ENCODE peak calls at places on chromosomes 7 and 10, in six cellular contexts. G, U, W, A, J and N are unnamed samples.

GRCh38 chr7:86313842-86314241 is 329.9 kb upstream of the GRM3 start:
- DNase-seq in G (no peak), U (no peak), W (no peak), A (no peak), J (no peak), N (no peak)

GRCh38 chr10:107915277-107915634 is 750.8 kb upstream of the SORCS1 start:
- DNase-seq in G (no peak), U (no peak), W (no peak), A (no peak), J (peak), N (no peak)

GRCh38 chr7:105935250-105935649 is 27.8 kb upstream of the CDHR3 start:
- DNase-seq in G (no peak), U (no peak), W (no peak), A (peak), J (no peak), N (no peak)

GRCh38 chr10:5428133-5428532 is 15.8 kb downstream of the NET1 start:
- DNase-seq in G (no peak), U (no peak), W (no peak), A (no peak), J (no peak), N (no peak)

GRCh38 chr7:46485481-46486065 is 564.5 kb upstream of the IGFBP3 start:
- DNase-seq in G (no peak), U (no peak), W (no peak), A (no peak), J (peak), N (no peak)

GRCh38 chr7:111108526-111108925 is 17.6 kb downstream of the LRRN3 start:
- DNase-seq in G (no peak), U (no peak), W (no peak), A (peak), J (peak), N (no peak)

GRCh38 chr10:71014021-71014782 is 125.8 kb upstream of the PCBD1 start:
- DNase-seq in G (no peak), U (no peak), W (no peak), A (no peak), J (no peak), N (no peak)

GRCh38 chr10:62264702-62265436 is 3.8 kb downstream of the RTKN2 start:
- DNase-seq in G (no peak), U (peak), W (no peak), A (peak), J (peak), N (peak)

GRCh38 chr10:9301554-9301953 is 1247.1 kb downstream of the GATA3 start:
- DNase-seq in G (no peak), U (no peak), W (no peak), A (no peak), J (no peak), N (no peak)

GRCh38 chr7:142053988-142054387 is 57.5 kb upstream of the MGAM2 start:
- DNase-seq in G (no peak), U (no peak), W (no peak), A (no peak), J (peak), N (no peak)

GRCh38 chr10:115829501-115830215 is 443.3 kb downstream of the GFRA1 start:
- DNase-seq in G (no peak), U (no peak), W (no peak), A (no peak), J (peak), N (no peak)

GRCh38 chr10:49289480-49289879 is 9.5 kb upstream of the C10orf71 start:
- DNase-seq in G (no peak), U (no peak), W (no peak), A (no peak), J (no peak), N (peak)

GRCh38 chr10:46523119-46523880 is 33.2 kb downstream of the GPRIN2 start:
- DNase-seq in G (peak), U (no peak), W (no peak), A (no peak), J (no peak), N (peak)

GRCh38 chr10:91742189-91742588 is 56.0 kb upstream of the TNKS2 start:
- DNase-seq in G (no peak), U (no peak), W (no peak), A (no peak), J (no peak), N (no peak)

GRCh38 chr7:48887500-48887899 is 36.8 kb upstream of the CDC14C start:
- DNase-seq in G (no peak), U (no peak), W (no peak), A (no peak), J (peak), N (no peak)

GRCh38 chr7:98745722-98746318 is 124.0 kb downstream of the TMEM130 start:
- DNase-seq in G (peak), U (peak), W (peak), A (peak), J (peak), N (peak)

GRCh38 chr7:2967238-2967637 is 76.4 kb downstream of the CARD11 start:
- DNase-seq in G (no peak), U (no peak), W (no peak), A (no peak), J (no peak), N (no peak)

GRCh38 chr10:121426307-121426706 is 171.9 kb downstream of the FGFR2 start:
- DNase-seq in G (no peak), U (peak), W (no peak), A (no peak), J (no peak), N (peak)

GRCh38 chr7:55431898-55432297 is 66.8 kb downstream of the LANCL2 start:
- DNase-seq in G (no peak), U (no peak), W (no peak), A (no peak), J (no peak), N (no peak)

GRCh38 chr10:68578945-68579344 is 18.8 kb downstream of the TET1 start:
- DNase-seq in G (no peak), U (no peak), W (no peak), A (no peak), J (peak), N (no peak)

GRCh38 chr10:121753726-121754476 is 155.7 kb upstream of the FGFR2 start:
- DNase-seq in G (no peak), U (peak), W (no peak), A (no peak), J (peak), N (no peak)

GRCh38 chr10:73591935-73592699 is 975 bp upstream of the USP54 start:
- DNase-seq in G (no peak), U (peak), W (no peak), A (peak), J (no peak), N (peak)

GRCh38 chr10:21304608-21305007 is 220.9 kb downstream of the SKIDA1 start:
- DNase-seq in G (no peak), U (no peak), W (no peak), A (no peak), J (no peak), N (no peak)

GRCh38 chr10:126392068-126392467 is 3.8 kb upstream of the ADAM12 start:
- DNase-seq in G (no peak), U (no peak), W (no peak), A (no peak), J (no peak), N (no peak)

GRCh38 chr7:112510032-112510742 is 29.4 kb downstream of the LSMEM1 start:
- DNase-seq in G (no peak), U (peak), W (no peak), A (no peak), J (peak), N (peak)

GRCh38 chr7:74658171-74659004 is 870 bp downstream of the GTF2I start:
- DNase-seq in G (peak), U (peak), W (peak), A (peak), J (peak), N (peak)

GRCh38 chr10:34753014-34753757 is 61.9 kb downstream of the PARD3 start:
- DNase-seq in G (no peak), U (no peak), W (no peak), A (no peak), J (no peak), N (peak)

GRCh38 chr10:13346280-13346819 is 1.7 kb downstream of the SEPHS1 start:
- DNase-seq in G (no peak), U (no peak), W (no peak), A (no peak), J (peak), N (no peak)

GRCh38 chr7:44629825-44630580 is 23.6 kb downstream of the OGDH start:
- DNase-seq in G (no peak), U (peak), W (no peak), A (no peak), J (no peak), N (no peak)

GRCh38 chr7:141884544-141885227 is 31.5 kb upstream of the OR9A4 start:
- DNase-seq in G (no peak), U (no peak), W (no peak), A (no peak), J (no peak), N (no peak)

GRCh38 chr7:65239707-65240352 is 133.8 kb upstream of the ZNF92 start:
- DNase-seq in G (no peak), U (peak), W (no peak), A (peak), J (no peak), N (peak)

GRCh38 chr10:24209946-24210491 is 1.1 kb downstream of the KIAA1217 start:
- DNase-seq in G (no peak), U (peak), W (no peak), A (no peak), J (peak), N (peak)

GRCh38 chr7:107592361-107593024 is 12.4 kb downstream of the BCAP29 start:
- DNase-seq in G (no peak), U (no peak), W (no peak), A (no peak), J (peak), N (no peak)

GRCh38 chr10:77611670-77612069 is 25.9 kb downstream of the KCNMA1 start:
- DNase-seq in G (no peak), U (no peak), W (no peak), A (no peak), J (no peak), N (no peak)

GRCh38 chr10:21516270-21517131 is 9.0 kb downstream of the SKIDA1 start:
- DNase-seq in G (peak), U (peak), W (peak), A (peak), J (peak), N (peak)

GRCh38 chr7:22728416-22729029 is 1.5 kb downstream of the IL6 start:
- DNase-seq in G (no peak), U (peak), W (peak), A (peak), J (peak), N (peak)

GRCh38 chr10:69335063-69335587 is 56.8 kb downstream of the HK1 start:
- DNase-seq in G (peak), U (peak), W (no peak), A (no peak), J (peak), N (peak)